ENCODE peak calls at places on chromosomes 11 and 22, in four cellular contexts. S is amniotic epithelial cell, I is NB4, L is mammary epithelial cell. N is an unnamed sample.

GRCh38 chr11:133072858-133073582 is 459.3 kb downstream of the OPCML start:
- DNase-seq in S (no peak), I (no peak), L (no peak), N (no peak)

GRCh38 chr11:75066061-75066460 is 30.6 kb downstream of the OR2AT4 start:
- DNase-seq in S (no peak), I (no peak), L (no peak), N (no peak)

GRCh38 chr11:16902979-16903378 is 111.2 kb downstream of the PLEKHA7 start:
- DNase-seq in S (no peak), I (no peak), L (peak), N (no peak)

GRCh38 chr22:43827336-43827735 is 15.2 kb upstream of the EFCAB6 start:
- DNase-seq in S (peak), I (no peak), L (no peak), N (no peak)

GRCh38 chr11:134223066-134223465 is 701 bp downstream of the NCAPD3 start:
- DNase-seq in S (no peak), I (peak), L (no peak), N (peak)

GRCh38 chr22:49599691-49600451 is 227.8 kb downstream of the BRD1 start:
- DNase-seq in S (no peak), I (no peak), L (no peak), N (no peak)

GRCh38 chr11:70567680-70568503 is 169.6 kb downstream of the CTTN start:
- DNase-seq in S (no peak), I (peak), L (no peak), N (peak)

GRCh38 chr11:94746721-94747120 is 21.4 kb upstream of the AMOTL1 start:
- DNase-seq in S (peak), I (no peak), L (no peak), N (peak)

GRCh38 chr22:29142116-29142515 is 63.6 kb upstream of the EMID1 start:
- DNase-seq in S (no peak), I (no peak), L (no peak), N (no peak)

GRCh38 chr11:13242564-13242963 is 35.0 kb upstream of the BMAL1 start:
- DNase-seq in S (no peak), I (no peak), L (no peak), N (no peak)

GRCh38 chr11:111128471-111128870 is 117.1 kb upstream of the POU2AF2 start:
- DNase-seq in S (no peak), I (no peak), L (no peak), N (no peak)

GRCh38 chr11:44623716-44624491 is 58.4 kb downstream of the CD82 start:
- DNase-seq in S (peak), I (no peak), L (no peak), N (no peak)

GRCh38 chr22:49257551-49257951 is 570.1 kb downstream of the BRD1 start:
- DNase-seq in S (no peak), I (no peak), L (no peak), N (no peak)

GRCh38 chr22:10741210-10741609 is 4786.8 kb upstream of the OR11H1 start:
- DNase-seq in S (no peak), I (no peak), L (no peak), N (no peak)

GRCh38 chr11:35118906-35119305 is 20.1 kb upstream of the CD44 start:
- DNase-seq in S (no peak), I (no peak), L (no peak), N (no peak)

N was measured in HT-29.